ENCODE peak calls at places on chromosomes 3 and 15, in ten cellular contexts. S is K562, K is tibial artery, J is HepG2, R is heart left ventricle, H is endodermal cell, T is body of pancreas, Z is HCT116, Q is H9, X is heart right ventricle. C is an unnamed sample. For H3K4me1 and H3K27me3, the result is how much of the 10 kb centered on the place peaks cover.

GRCh38 chr3:2765002-2765579 is 345.1 kb downstream of the IL5RA start:
- DNase-seq in T (no peak), X (no peak), J (peak), H (peak), R (no peak), Q (peak), K (no peak), Z (no peak), S (no peak), C (peak)

GRCh38 chr3:160265088-160265487 is 39.9 kb downstream of the C3orf80 start:
- DNase-seq in R (no peak), S (no peak), Q (no peak), X (no peak), Z (no peak), T (no peak), J (no peak), K (no peak), H (no peak), C (no peak)

GRCh38 chr3:73270839-73271483 is 209.5 kb downstream of the EBLN2 start:
- DNase-seq in K (no peak), Q (no peak), T (no peak), J (no peak), X (no peak), H (no peak), Z (no peak), S (no peak), R (no peak), C (peak)

GRCh38 chr15:73752817-73753214 is 335 bp downstream of the INSYN1 start:
- DNase-seq in T (no peak), J (no peak), H (peak), Q (no peak), Z (no peak), K (no peak), R (no peak), X (no peak), S (no peak), C (no peak)

GRCh38 chr15:79878078-79878705 is 18.6 kb downstream of the MTHFS start:
- DNase-seq in R (no peak), S (no peak), Q (no peak), Z (peak), T (no peak), H (no peak), X (no peak), K (no peak), J (no peak), C (no peak)

GRCh38 chr3:129996073-129996472 is 21.6 kb downstream of the TRH start:
- DNase-seq in Z (no peak), T (no peak), S (no peak), Q (no peak), J (no peak), R (no peak), K (no peak), H (no peak), X (no peak), C (no peak)

GRCh38 chr15:70615435-70616310 is 147.7 kb downstream of the UACA start:
- DNase-seq in Q (no peak), S (no peak), H (no peak), X (no peak), K (no peak), J (no peak), R (no peak), Z (no peak), T (no peak), C (no peak)

GRCh38 chr3:36695769-36696137 is 68.6 kb downstream of the DCLK3 start:
- DNase-seq in Q (no peak), S (no peak), J (no peak), T (no peak), Z (no peak), K (no peak), H (no peak), X (no peak), R (no peak), C (no peak)

GRCh38 chr3:117084739-117085270 is 375.2 kb downstream of the TUSC7 start:
- DNase-seq in R (no peak), Q (no peak), Z (no peak), K (no peak), X (no peak), T (no peak), H (no peak), S (no peak), J (no peak), C (no peak)

GRCh38 chr3:61983479-61983878 is 389.9 kb downstream of the FEZF2 start:
- DNase-seq in T (no peak), Z (no peak), X (no peak), Q (no peak), S (no peak), K (no peak), J (no peak), R (no peak), H (no peak), C (no peak)

GRCh38 chr3:127445581-127446368 is 144.8 kb downstream of the TPRA1 start:
- DNase-seq in X (no peak), J (no peak), T (peak), H (peak), R (peak), S (no peak), Q (peak), Z (no peak), K (peak), C (peak)

GRCh38 chr3:37736632-37737031 is 125.0 kb upstream of the CTDSPL start:
- DNase-seq in H (no peak), J (no peak), K (no peak), R (no peak), Z (no peak), Q (no peak), X (no peak), S (no peak), T (no peak), C (no peak)

GRCh38 chr3:156606729-156607128 is 51.8 kb upstream of the SSR3 start:
- DNase-seq in Q (no peak), T (no peak), X (no peak), S (no peak), R (no peak), J (no peak), H (no peak), K (no peak), Z (no peak), C (no peak)

GRCh38 chr15:64667736-64668161 is 107.6 kb downstream of the RBPMS2 start:
- DNase-seq in K (no peak), T (no peak), Z (no peak), S (no peak), J (no peak), H (no peak), X (no peak), R (no peak), Q (no peak), C (no peak)

GRCh38 chr15:73781038-73781925 is 28.1 kb upstream of the INSYN1 start:
- DNase-seq in H (peak), T (no peak), J (no peak), S (peak), R (no peak), Z (no peak), Q (peak), X (no peak), K (no peak), C (no peak)

GRCh38 chr15:33985287-33985686 is 17.0 kb downstream of the CHRM5 start:
- DNase-seq in T (no peak), K (no peak), H (no peak), Q (no peak), S (no peak), X (no peak), Z (no peak), J (no peak), R (no peak), C (no peak)

GRCh38 chr3:86161493-86161892 is 829.5 kb downstream of the VGLL3 start:
- DNase-seq in J (no peak), K (no peak), T (no peak), H (no peak), R (no peak), X (no peak), Q (no peak), S (no peak), Z (no peak), C (no peak)

GRCh38 chr3:154193174-154193573 is 72.0 kb downstream of the ARHGEF26 start:
- DNase-seq in R (no peak), S (no peak), Q (no peak), J (no peak), T (no peak), Z (no peak), K (no peak), X (no peak), H (no peak), C (no peak)

GRCh38 chr15:71329041-71329440 is 213.8 kb downstream of the THSD4 start:
- DNase-seq in K (peak), S (no peak), J (no peak), Q (no peak), T (peak), H (no peak), Z (no peak), X (peak), R (peak), C (no peak)

GRCh38 chr3:150764607-150765366 is 1.8 kb upstream of the SIAH2 start:
- DNase-seq in H (no peak), K (no peak), Z (no peak), J (no peak), X (no peak), R (no peak), T (no peak), S (peak), Q (no peak), C (no peak)

GRCh38 chr3:150342951-150343468 is 65.1 kb upstream of the TSC22D2 start:
- DNase-seq in X (no peak), H (no peak), R (no peak), Q (no peak), Z (no peak), J (no peak), T (no peak), K (no peak), S (no peak), C (no peak)

GRCh38 chr3:107753494-107753893 is 230.7 kb downstream of the BBX start:
- DNase-seq in S (peak), Q (peak), R (no peak), X (no peak), H (peak), Z (peak), T (peak), J (peak), K (peak), C (peak)

GRCh38 chr15:35697549-35698299 is 151.8 kb upstream of the DPH6 start:
- DNase-seq in X (no peak), Q (no peak), R (no peak), S (no peak), H (peak), Z (no peak), J (no peak), T (peak), K (no peak), C (no peak)

GRCh38 chr15:90859234-90860131 is 8.9 kb upstream of the FURIN start:
- DNase-seq in J (peak), T (peak), Q (peak), H (peak), K (no peak), X (no peak), R (no peak), Z (no peak), S (no peak), C (no peak)
- TF ChIP-seq CTCF in J (peak), T (peak), Q (no peak), H (peak), K (no peak), X (no peak), R (no peak), Z (no peak), S (peak), C (no peak)

DNA sequence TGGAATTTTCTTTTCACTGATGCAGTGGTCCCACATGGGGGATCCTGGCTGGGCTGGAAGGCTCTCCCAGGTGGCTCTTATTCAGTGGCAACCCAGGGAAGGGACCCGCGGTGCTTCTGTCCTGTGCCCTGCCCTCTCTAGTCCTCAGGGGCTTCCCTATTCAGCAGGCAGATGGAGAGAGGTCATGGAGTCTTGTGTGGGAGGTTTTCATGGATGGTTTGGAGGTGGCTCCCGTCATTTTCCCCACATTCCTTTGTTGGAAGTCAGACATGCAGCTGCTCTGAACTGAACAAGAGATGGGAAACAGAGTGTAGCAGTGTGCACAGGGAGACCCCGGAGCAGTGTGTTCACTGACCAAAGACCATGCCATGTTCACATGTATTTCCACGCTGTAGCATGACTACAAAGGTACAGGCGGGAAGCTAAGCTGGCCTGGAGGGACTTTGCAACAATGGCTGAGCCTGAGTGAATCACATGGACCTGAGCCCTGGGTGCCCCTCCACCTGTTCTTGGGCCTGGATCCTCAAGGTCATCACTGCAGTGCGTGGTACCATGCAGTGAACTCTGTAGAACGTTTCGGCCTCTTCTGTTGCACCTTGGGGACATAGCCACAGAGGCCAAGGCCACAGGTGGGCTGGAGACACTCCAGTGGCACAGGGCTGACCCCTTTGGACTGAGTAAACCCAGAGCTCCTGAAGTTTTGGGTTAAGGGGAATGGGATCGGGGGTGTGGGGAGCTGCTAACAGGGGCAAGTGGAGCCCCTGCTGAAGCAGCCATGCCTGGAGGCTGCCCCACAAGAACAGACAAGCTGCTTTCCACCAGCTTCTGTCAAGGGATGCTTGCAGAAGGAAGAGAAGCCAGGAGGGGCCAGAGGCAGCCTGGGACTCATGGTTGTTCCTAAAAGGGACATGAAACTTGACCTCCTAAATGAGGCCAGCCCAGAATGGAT is 123.0 kb downstream of the ASB7 start:
- DNase-seq in Q (peak), Z (no peak), H (peak), T (peak), K (no peak), S (no peak), R (no peak), J (no peak), X (no peak), C (no peak)
- H3K4me1 ChIP-seq in Q (under half), Z (half or more), H (under half), T (half or more), K (under half), S (under half), R (under half), J (under half), X (under half), C (under half)

GRCh38 chr3:114104414-114104813 is 47.9 kb downstream of the QTRT2 start:
- DNase-seq in J (no peak), Q (no peak), T (no peak), S (no peak), H (no peak), R (no peak), X (no peak), Z (no peak), K (no peak), C (no peak)

GRCh38 chr3:114103181-114103580 is 46.6 kb downstream of the QTRT2 start:
- DNase-seq in H (no peak), S (no peak), T (no peak), Q (peak), R (no peak), J (no peak), K (no peak), Z (no peak), X (no peak), C (no peak)

GRCh38 chr3:114108137-114108536 is 51.6 kb downstream of the QTRT2 start:
- DNase-seq in J (no peak), Q (no peak), T (no peak), R (no peak), K (no peak), X (no peak), H (no peak), S (no peak), Z (no peak), C (no peak)

GRCh38 chr3:114103858-114104257 is 47.3 kb downstream of the QTRT2 start:
- DNase-seq in H (no peak), T (no peak), Z (no peak), X (no peak), J (no peak), R (no peak), K (no peak), S (no peak), Q (no peak), C (no peak)
- H3K27me3 ChIP-seq in H (under half), T (under half), Z (under half), X (under half), J (under half), R (under half), K (under half), S (under half), Q (under half), C (under half)

GRCh38 chr15:50686468-50687301 is at the start of gene TRPM7:
- DNase-seq in S (peak), R (peak), Q (peak), J (peak), K (peak), Z (peak), H (peak), X (peak), T (peak), C (peak)

GRCh38 chr15:50681467-50681866 is 5.1 kb downstream of the TRPM7 start:
- DNase-seq in H (no peak), Q (no peak), S (no peak), J (no peak), K (no peak), Z (no peak), X (no peak), R (no peak), T (no peak), C (no peak)

GRCh38 chr15:50685976-50686467 is 575 bp downstream of the TRPM7 start:
- DNase-seq in Z (no peak), S (peak), X (peak), T (peak), R (peak), Q (peak), J (peak), K (peak), H (peak), C (peak)

GRCh38 chr15:50687302-50687902 is 805 bp upstream of the TRPM7 start:
- DNase-seq in H (no peak), Z (no peak), X (no peak), J (no peak), R (no peak), K (no peak), T (no peak), Q (no peak), S (no peak), C (no peak)

DNA sequence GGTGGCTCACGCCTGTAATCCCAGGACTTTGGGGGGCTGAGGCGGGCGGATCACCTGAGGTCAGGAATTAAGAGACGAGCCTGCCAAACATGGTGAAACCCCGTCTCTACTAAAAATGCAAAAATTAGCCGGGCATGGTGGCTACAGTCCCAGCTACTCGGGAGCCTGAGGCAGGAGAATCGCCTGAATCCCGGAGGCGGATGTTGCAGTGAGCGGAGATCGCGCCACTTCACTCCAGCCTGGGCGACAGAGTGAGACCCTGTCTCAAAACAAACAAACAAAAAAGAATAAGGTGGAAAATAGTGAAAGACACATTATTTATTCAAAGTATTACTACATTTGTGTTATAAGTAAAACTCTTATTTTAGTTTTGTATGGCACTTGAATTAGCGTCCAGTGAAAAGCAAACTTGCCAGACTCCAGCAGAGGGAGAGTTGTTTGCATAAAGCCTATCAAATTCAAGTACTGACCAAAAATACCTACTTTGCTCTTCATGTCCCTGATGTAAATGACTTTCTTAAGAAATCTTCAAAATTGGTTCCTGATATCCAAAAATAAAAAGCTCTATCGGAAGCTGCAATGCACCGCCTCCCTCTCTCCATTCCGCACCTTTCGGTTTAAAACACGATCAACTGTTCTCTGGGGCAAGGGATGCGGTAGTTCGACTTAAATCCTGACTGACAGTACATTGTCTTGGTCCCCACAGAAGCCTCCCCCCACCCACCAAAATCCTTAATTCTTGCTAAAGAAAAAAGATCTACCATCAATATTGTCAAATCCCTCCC is 1.2 kb downstream of the TRPM7 start:
- DNase-seq in Q (no peak), J (no peak), Z (no peak), H (no peak), S (no peak), X (no peak), K (no peak), T (no peak), R (no peak), C (peak)
- TF ChIP-seq CTCF in Q (no peak), J (no peak), Z (no peak), H (peak), S (peak), X (no peak), K (no peak), T (no peak), R (peak), C (no peak)